ENCODE peak calls at places on chromosomes 13 and 19, in four cellular contexts. X, G, Q and B are unnamed samples.

GRCh38 chr19:39941615-39942507 is 7.4 kb upstream of the FCGBP start:
- DNase-seq in G (peak), Q (no peak), X (no peak), B (no peak)

GRCh38 chr13:36533806-36534205 is 101.5 kb downstream of the CCNA1 start:
- DNase-seq in G (no peak), Q (no peak), X (no peak), B (no peak)

GRCh38 chr13:56864451-56864850 is 276.3 kb upstream of the PRR20A start:
- DNase-seq in G (no peak), Q (no peak), X (no peak), B (no peak)

GRCh38 chr19:6108721-6109633 is 1.3 kb downstream of the RFX2 start:
- DNase-seq in Q (peak), G (no peak), X (no peak), B (peak)

GRCh38 chr13:23731709-23732108 is 157.5 kb downstream of the MIPEP start:
- DNase-seq in X (no peak), G (no peak), Q (no peak), B (no peak)

GRCh38 chr13:47826481-47826880 is 174.6 kb downstream of the SUCLA2 start:
- DNase-seq in X (no peak), Q (no peak), G (no peak), B (no peak)

GRCh38 chr13:113907637-113908617 is 44.1 kb upstream of the GAS6 start:
- DNase-seq in X (no peak), Q (no peak), G (no peak), B (no peak)

GRCh38 chr19:7529610-7530490 is 5.7 kb upstream of the PNPLA6 start:
- DNase-seq in G (no peak), Q (no peak), X (no peak), B (no peak)

GRCh38 chr19:1027020-1027952 is 878 bp downstream of the CNN2 start:
- DNase-seq in G (no peak), Q (no peak), X (no peak), B (no peak)

GRCh38 chr13:40624338-40624737 is 42.1 kb downstream of the FOXO1 start:
- DNase-seq in G (no peak), Q (no peak), X (no peak), B (no peak)

GRCh38 chr19:2806736-2807378 is 12.8 kb upstream of the ZNF554 start:
- DNase-seq in G (no peak), X (no peak), Q (no peak), B (no peak)

GRCh38 chr19:56176881-56177280 is 1.1 kb downstream of the GALP start:
- DNase-seq in Q (no peak), X (no peak), G (no peak), B (no peak)

GRCh38 chr13:105948143-105948542 is 587.3 kb downstream of the EFNB2 start:
- DNase-seq in G (no peak), Q (no peak), X (no peak), B (no peak)

GRCh38 chr13:105278797-105279425 is 1256.6 kb downstream of the EFNB2 start:
- DNase-seq in Q (no peak), X (no peak), G (no peak), B (peak)

GRCh38 chr19:39181500-39182173 is 15.1 kb upstream of the NCCRP1 start:
- DNase-seq in G (no peak), X (no peak), Q (no peak), B (no peak)

GRCh38 chr13:91046715-91047327 is 300.7 kb upstream of the MIR17HG start:
- DNase-seq in G (no peak), Q (no peak), X (no peak), B (no peak)

GRCh38 chr19:35727956-35728706 is 10.3 kb downstream of the KMT2B start:
- DNase-seq in X (no peak), Q (no peak), G (no peak), B (no peak)
- TF ChIP-seq ATF2 in X (no peak), Q (no peak), G (no peak), B (no peak)

GRCh38 chr13:85982102-85982501 is 182.9 kb upstream of the SLITRK6 start:
- DNase-seq in G (no peak), X (no peak), Q (no peak), B (no peak)

GRCh38 chr13:85990397-85990796 is 191.2 kb upstream of the SLITRK6 start:
- DNase-seq in G (no peak), X (no peak), Q (no peak), B (no peak)

DNA sequence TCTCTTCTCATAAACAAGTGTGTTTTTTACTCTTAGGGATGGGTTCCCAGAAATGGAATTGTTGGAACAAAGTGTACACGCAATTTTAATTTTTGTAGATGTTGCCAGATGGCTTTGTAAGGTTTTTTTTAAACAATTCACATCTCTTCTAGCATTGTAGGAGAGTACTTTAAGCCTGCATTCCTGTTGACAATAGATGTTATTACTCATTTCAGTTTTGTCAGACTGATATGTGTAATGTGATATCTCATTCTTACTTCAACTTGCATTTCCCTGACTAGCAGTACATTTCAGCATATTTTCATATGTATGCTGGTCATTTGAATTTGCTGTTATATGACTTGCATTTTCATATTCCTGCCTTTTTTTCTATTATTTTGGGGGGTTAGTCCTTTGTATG is 186.6 kb upstream of the SLITRK6 start:
- DNase-seq in Q (no peak), G (no peak), X (no peak), B (no peak)
- TF ChIP-seq EP300 in Q (no peak), G (no peak), X (no peak), B (no peak)

GRCh38 chr13:112679932-112680677 is 9.7 kb upstream of the ATP11A start:
- DNase-seq in G (no peak), Q (no peak), X (no peak), B (no peak)

GRCh38 chr13:112679381-112679780 is 10.5 kb upstream of the ATP11A start:
- DNase-seq in G (no peak), Q (no peak), X (no peak), B (peak)

GRCh38 chr13:112684041-112684440 is 5.8 kb upstream of the ATP11A start:
- DNase-seq in G (no peak), X (no peak), Q (no peak), B (peak)

GRCh38 chr13:112683581-112683980 is 6.3 kb upstream of the ATP11A start:
- DNase-seq in Q (no peak), G (no peak), X (no peak), B (peak)

GRCh38 chr13:112680741-112681360 is 9.0 kb upstream of the ATP11A start:
- DNase-seq in X (no peak), Q (no peak), G (no peak), B (peak)
- TF ChIP-seq ATF2 in X (no peak), Q (no peak), G (no peak), B (no peak)

DNA sequence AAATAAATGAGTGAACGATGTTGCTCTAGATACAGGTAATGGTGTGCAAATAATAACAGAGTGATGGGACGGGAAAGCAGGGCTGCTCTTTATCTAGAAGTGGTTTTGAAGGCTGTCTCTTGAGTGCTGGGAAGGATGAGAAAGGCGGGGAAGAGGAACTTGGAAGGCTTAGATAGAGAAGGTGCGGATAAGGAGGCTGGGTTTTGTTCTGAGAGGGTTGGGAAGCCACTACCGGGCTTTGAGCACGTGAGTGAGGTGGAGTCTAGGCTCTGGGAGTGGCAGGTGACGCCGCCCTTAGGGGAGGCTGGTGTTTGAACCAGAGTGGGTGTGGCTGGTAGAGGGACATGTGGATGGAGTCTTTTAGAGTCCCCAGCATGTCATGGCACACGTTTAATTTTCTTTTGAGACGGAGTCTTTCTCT is 811 bp downstream of the ARMC6 start:
- DNase-seq in X (peak), G (peak), Q (peak), B (peak)
- TF ChIP-seq EP300 in X (no peak), G (no peak), Q (no peak), B (no peak)

GRCh38 chr19:46718157-46718933 is 1.4 kb upstream of the PRKD2 start:
- DNase-seq in X (no peak), G (peak), Q (no peak), B (no peak)
- TF ChIP-seq ATF2 in X (no peak), G (no peak), Q (no peak), B (no peak)

GRCh38 chr13:109699628-109700071 is 86.7 kb downstream of the IRS2 start:
- DNase-seq in X (no peak), G (no peak), Q (no peak), B (no peak)

GRCh38 chr13:109700176-109700575 is 86.2 kb downstream of the IRS2 start:
- DNase-seq in G (no peak), X (no peak), Q (peak), B (no peak)

GRCh38 chr13:109695402-109696190 is 90.8 kb downstream of the IRS2 start:
- DNase-seq in G (no peak), Q (no peak), X (no peak), B (no peak)

GRCh38 chr13:109697936-109698335 is 88.4 kb downstream of the IRS2 start:
- DNase-seq in Q (no peak), X (no peak), G (no peak), B (no peak)

GRCh38 chr13:109698779-109699178 is 87.6 kb downstream of the IRS2 start:
- DNase-seq in Q (no peak), G (no peak), X (no peak), B (no peak)
- TF ChIP-seq EP300 in Q (no peak), G (no peak), X (no peak), B (no peak)